ENCODE peak calls at places on chromosomes 11 and 22, in seven cellular contexts. A is heart left ventricle, M is PC-9, H is fibroblast of villous mesenchyme, T is pancreas, E is SK-N-SH, V is psoas muscle. O is an unnamed sample.

GRCh38 chr11:11025087-11025486 is 167.2 kb upstream of the ZBED5 start:
- DNase-seq in M (no peak), V (no peak), T (no peak), A (no peak), H (no peak), E (no peak), O (no peak)

GRCh38 chr11:93073026-93073425 is 103.6 kb downstream of the MTNR1B start:
- DNase-seq in T (no peak), E (no peak), A (no peak), H (no peak), V (no peak), M (no peak), O (no peak)

GRCh38 chr22:49930596-49931412 is 12.4 kb downstream of the CRELD2 start:
- DNase-seq in V (peak; percentile 83), M (peak; percentile 95), T (peak; percentile 74), A (peak; percentile 79), H (peak; percentile 65), E (peak; percentile 74), O (peak; percentile 58)

GRCh38 chr11:65471410-65471762 is 27.5 kb upstream of the MALAT1 start:
- DNase-seq in H (peak; percentile 89), V (peak; percentile 94), A (peak; percentile 83), T (peak; percentile 84), M (peak; percentile 61), E (peak; percentile 70), O (peak; percentile 80)

GRCh38 chr22:18065256-18065655 is 12.5 kb upstream of the PEX26 start:
- DNase-seq in E (no peak), V (no peak), A (no peak), H (no peak), T (no peak), M (no peak), O (no peak)

GRCh38 chr11:14424096-14424495 is 65.1 kb upstream of the RRAS2 start:
- DNase-seq in A (no peak), M (peak; percentile 66), E (no peak), H (peak; percentile 45), T (no peak), V (no peak), O (no peak)

GRCh38 chr11:76615950-76616349 is 54.6 kb downstream of the LRRC32 start:
- DNase-seq in A (peak; percentile 79), M (no peak), E (no peak), V (no peak), T (no peak), H (no peak), O (peak; percentile 74)

GRCh38 chr22:43419371-43420080 is 7.7 kb downstream of the MPPED1 start:
- DNase-seq in V (no peak), H (no peak), T (peak; percentile 4), M (no peak), E (no peak), A (no peak), O (no peak)

GRCh38 chr22:29641052-29641780 is 37.8 kb downstream of the NF2 start:
- DNase-seq in M (no peak), T (no peak), A (no peak), H (peak; percentile 97), V (no peak), E (no peak), O (no peak)

GRCh38 chr11:36350137-36350513 is 54.0 kb downstream of the PRR5L start:
- DNase-seq in E (no peak), H (no peak), M (no peak), V (no peak), T (no peak), A (no peak), O (no peak)

GRCh38 chr11:17353228-17354021 is 1.8 kb downstream of the NCR3LG1 start:
- DNase-seq in T (peak; percentile 73), M (peak; percentile 51), A (peak; percentile 78), V (peak; percentile 79), H (peak; percentile 82), E (peak; percentile 81), O (peak; percentile 77)

GRCh38 chr11:116422976-116423375 is 349.8 kb downstream of the BUD13 start:
- DNase-seq in T (no peak), A (no peak), V (no peak), E (peak; percentile 44), H (no peak), M (no peak), O (no peak)

GRCh38 chr11:12189543-12190235 is 79.3 kb downstream of the MICAL2 start:
- DNase-seq in H (no peak), A (no peak), V (no peak), E (no peak), M (no peak), T (no peak), O (no peak)

GRCh38 chr11:94638902-94639373 is 71.8 kb downstream of the PIWIL4 start:
- DNase-seq in E (no peak), H (peak; percentile 83), V (no peak), M (peak; percentile 52), A (no peak), T (no peak), O (no peak)

GRCh38 chr11:17102447-17102846 is 25.0 kb upstream of the RPS13 start:
- DNase-seq in V (no peak), M (no peak), A (no peak), E (no peak), T (no peak), H (no peak), O (no peak)

GRCh38 chr11:12130180-12130980 is 20.0 kb downstream of the MICAL2 start:
- DNase-seq in A (no peak), E (no peak), H (no peak), T (no peak), M (no peak), V (no peak), O (no peak)

GRCh38 chr22:50262460-50262911 is 1.0 kb upstream of the MAPK12 start:
- DNase-seq in V (peak; percentile 83), H (no peak), A (no peak), E (no peak), M (peak; percentile 70), T (no peak), O (no peak)

DNA sequence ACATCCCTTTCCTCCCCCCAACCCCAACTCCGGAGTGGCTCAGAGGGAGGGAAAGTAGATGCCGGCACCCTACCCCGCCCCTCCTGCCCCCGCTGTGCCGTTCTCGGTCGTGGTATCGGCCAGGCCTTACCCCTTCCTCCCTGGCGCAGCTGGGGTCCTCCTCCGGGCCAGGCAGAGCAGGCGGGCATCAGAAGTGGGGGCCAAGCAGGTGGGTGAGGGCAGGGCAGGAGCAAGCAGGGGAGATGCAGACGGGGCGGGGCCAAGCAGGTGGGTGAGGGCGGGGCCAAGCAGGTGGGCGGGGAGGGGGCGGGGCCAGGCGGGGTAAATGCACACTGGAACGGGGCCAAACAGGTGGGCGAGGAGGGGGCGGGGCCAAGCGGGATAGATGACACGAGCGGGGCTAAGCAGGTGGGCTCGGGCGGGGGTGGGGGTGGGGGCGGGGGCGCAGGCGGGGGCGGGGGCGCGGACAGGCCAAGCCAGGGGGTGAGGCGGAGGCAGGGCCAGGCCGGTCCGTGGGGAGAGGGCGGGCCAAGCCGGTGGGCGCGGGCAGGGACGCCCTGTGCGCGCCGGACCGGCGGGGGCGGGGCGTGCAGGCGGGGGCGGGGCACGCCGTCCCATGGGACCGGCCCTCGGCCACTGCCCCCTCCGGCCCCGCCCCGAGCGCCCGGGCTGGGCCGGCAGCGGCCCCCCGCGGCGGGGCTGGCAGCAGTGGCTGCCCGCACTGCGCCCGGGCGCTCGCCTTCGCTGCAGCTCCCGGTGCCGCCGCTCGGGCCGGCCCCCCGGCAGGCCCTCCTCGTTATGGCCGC is at the start of the genes KCNQ1 and TRPM5:
- DNase-seq in H (no peak), M (no peak), E (peak; percentile 98), T (peak; percentile 89), V (peak; percentile 61), A (peak; percentile 64), O (peak; percentile 58)
- H3K4me3 ChIP-seq in H (no peak within 1 kb of the TSS), M (no peak within 1 kb of the TSS), E (peak within 1 kb of the TSS; percentile 40), T (peak within 1 kb of the TSS; percentile 62), V (peak within 1 kb of the TSS; percentile 38), A (peak within 1 kb of the TSS; percentile 52), O (peak within 1 kb of the TSS; percentile 66)

GRCh38 chr22:37015587-37015878 is 3.7 kb downstream of the TST start:
- DNase-seq in E (no peak), T (no peak), M (no peak), V (peak; percentile 10), A (no peak), H (no peak), O (no peak)

GRCh38 chr22:37014415-37014806 is 4.8 kb downstream of the TST start:
- DNase-seq in V (no peak), E (no peak), A (no peak), M (no peak), T (no peak), H (no peak), O (no peak)

GRCh38 chr22:37014835-37015586 is 4.2 kb downstream of the TST start:
- DNase-seq in E (no peak), A (no peak), M (no peak), T (no peak), V (peak; percentile 16), H (peak; percentile 25), O (no peak)

GRCh38 chr22:37017356-37017755 is 1.9 kb downstream of the TST start:
- DNase-seq in A (no peak), T (no peak), M (no peak), E (no peak), V (no peak), H (no peak), O (no peak)

DNA sequence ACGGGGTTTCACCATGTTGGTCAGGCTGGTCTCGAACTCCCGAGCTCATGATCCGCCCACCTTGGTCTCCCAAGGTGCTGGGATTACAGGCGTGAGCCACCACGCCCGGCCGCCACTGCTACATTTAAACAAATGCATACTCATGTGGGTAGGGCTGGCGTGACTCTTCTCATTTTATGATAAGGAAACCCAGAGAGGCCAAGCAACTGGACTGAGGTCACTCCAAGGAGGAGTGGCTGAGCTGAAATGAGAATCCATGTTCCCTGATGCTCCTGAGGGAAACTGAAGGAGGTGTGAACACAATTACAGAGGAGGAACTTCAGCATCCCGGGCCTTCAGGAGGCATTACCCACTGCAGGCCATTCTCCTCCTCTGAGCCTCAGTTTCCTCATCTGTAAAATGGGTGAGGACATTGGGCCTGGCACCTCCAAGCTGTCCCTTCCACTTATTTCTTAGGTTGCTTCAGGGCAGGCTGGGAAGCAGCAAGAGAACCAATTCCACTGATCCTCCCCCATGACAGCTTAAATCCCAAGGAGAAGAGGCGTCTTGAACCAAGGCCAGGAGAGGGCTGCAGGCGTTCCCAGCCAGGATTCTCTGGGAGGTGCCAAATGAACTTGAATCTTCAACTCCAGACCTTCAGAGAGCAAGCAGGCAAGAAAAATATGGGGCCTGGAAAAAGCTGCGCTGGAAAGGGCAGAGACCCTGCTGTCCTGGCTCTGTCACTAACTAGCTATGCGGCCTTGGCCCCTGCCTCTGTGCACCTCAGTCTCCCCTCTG is 2.9 kb downstream of the TST start:
- DNase-seq in M (no peak), T (no peak), E (no peak), V (no peak), H (peak; percentile 68), A (no peak), O (no peak)
- H3K4me3 ChIP-seq in M (no peak overlapping the region), T (no peak overlapping the region), E (no peak overlapping the region), V (no peak overlapping the region), H (no peak overlapping the region), A (no peak overlapping the region), O (peak overlapping the region; percentile 98)

DNA sequence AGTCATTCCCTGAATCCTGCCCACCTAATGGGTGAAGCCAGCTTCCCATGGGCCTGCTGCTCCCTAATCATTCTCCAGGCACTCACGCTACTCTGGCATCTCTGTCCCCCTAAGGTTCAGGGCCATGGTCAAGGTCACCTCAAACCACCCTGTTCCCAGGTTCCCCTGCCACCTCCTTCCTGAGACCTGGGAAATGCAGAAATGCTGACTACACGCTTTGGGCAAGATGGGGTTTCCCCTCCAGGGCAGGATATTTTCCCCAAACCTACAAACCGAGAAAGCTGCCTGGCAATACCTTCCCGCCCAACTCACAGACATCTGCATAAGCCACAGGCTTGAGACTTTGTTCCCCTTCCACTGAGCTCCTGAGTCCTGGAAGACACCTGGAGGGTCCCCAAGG is 97.6 kb downstream of the FEZ1 start:
- DNase-seq in T (no peak), E (no peak), H (no peak), V (no peak), A (no peak), M (no peak), O (no peak)
- H3K4me3 ChIP-seq in T (no peak overlapping the region), E (no peak overlapping the region), H (no peak overlapping the region), V (no peak overlapping the region), A (no peak overlapping the region), M (no peak overlapping the region), O (no peak overlapping the region)

GRCh38 chr22:19179472-19180048 is 1.0 kb upstream of the SLC25A1 start:
- DNase-seq in H (peak; percentile 85), V (peak; percentile 87), E (peak; percentile 87), T (peak; percentile 82), A (peak; percentile 76), M (peak; percentile 76), O (peak; percentile 73)
- H3K4me3 ChIP-seq in H (peak overlapping the region; percentile 60), V (peak overlapping the region; percentile 73), E (peak overlapping the region; percentile 84), T (peak overlapping the region; percentile 91), A (peak overlapping the region; percentile 83), M (peak overlapping the region; percentile 88), O (peak overlapping the region; percentile 97)

O was measured in left ventricle myocardium inferior.